ENCODE peak calls at places on chromosome 16, in eight cellular contexts. One of them, this sample, is unnamed.

GRCh38 chr16:48525201-48526057 is 84.6 kb downstream of the N4BP1 start:
- DNase-seq in gastrocnemius medialis: no peak
- DNase-seq in RCC 7860: no peak
- DNase-seq in progenitor cell of endocrine pancreas: no peak
- DNase-seq in nephron progenitor cell: no peak
- DNase-seq in naive B cell: no peak
- DNase-seq in left colon: no peak
- DNase-seq in SJCRH30: no peak
- DNase-seq in this sample: no peak

GRCh38 chr16:1915732-1916653 is 2.2 kb downstream of the HS3ST6 start:
- DNase-seq in RCC 7860: no peak
- DNase-seq in progenitor cell of endocrine pancreas: no peak
- DNase-seq in left colon: no peak
- DNase-seq in nephron progenitor cell: no peak
- DNase-seq in gastrocnemius medialis: no peak
- DNase-seq in naive B cell: no peak
- DNase-seq in SJCRH30: no peak
- DNase-seq in this sample: no peak

GRCh38 chr16:74721716-74722115 is 21.1 kb upstream of the MLKL start:
- DNase-seq in left colon: no peak
- DNase-seq in progenitor cell of endocrine pancreas: no peak
- DNase-seq in RCC 7860: no peak
- DNase-seq in gastrocnemius medialis: no peak
- DNase-seq in naive B cell: no peak
- DNase-seq in nephron progenitor cell: no peak
- DNase-seq in SJCRH30: no peak
- DNase-seq in this sample: no peak

GRCh38 chr16:83609178-83609577 is 198.6 kb upstream of the HSBP1 start:
- DNase-seq in RCC 7860: no peak
- DNase-seq in naive B cell: no peak
- DNase-seq in left colon: no peak
- DNase-seq in gastrocnemius medialis: no peak
- DNase-seq in nephron progenitor cell: no peak
- DNase-seq in SJCRH30: no peak
- DNase-seq in progenitor cell of endocrine pancreas: no peak
- DNase-seq in this sample: no peak

GRCh38 chr16:11824362-11824761 is 27.0 kb downstream of the RSL1D1 start:
- DNase-seq in nephron progenitor cell: no peak
- DNase-seq in left colon: peak
- DNase-seq in gastrocnemius medialis: peak
- DNase-seq in naive B cell: no peak
- DNase-seq in SJCRH30: no peak
- DNase-seq in progenitor cell of endocrine pancreas: no peak
- DNase-seq in RCC 7860: no peak
- DNase-seq in this sample: no peak

GRCh38 chr16:6132121-6132520 is 1034.5 kb upstream of the EEF2KMT start:
- DNase-seq in gastrocnemius medialis: no peak
- DNase-seq in SJCRH30: no peak
- DNase-seq in RCC 7860: no peak
- DNase-seq in nephron progenitor cell: no peak
- DNase-seq in naive B cell: no peak
- DNase-seq in progenitor cell of endocrine pancreas: no peak
- DNase-seq in left colon: no peak
- DNase-seq in this sample: no peak

GRCh38 chr16:65548470-65548869 is 426.6 kb upstream of the CDH11 start:
- DNase-seq in nephron progenitor cell: peak
- DNase-seq in naive B cell: no peak
- DNase-seq in progenitor cell of endocrine pancreas: no peak
- DNase-seq in gastrocnemius medialis: no peak
- DNase-seq in left colon: no peak
- DNase-seq in SJCRH30: peak
- DNase-seq in RCC 7860: no peak
- DNase-seq in this sample: no peak

GRCh38 chr16:11639925-11640899 is 28.0 kb upstream of the SNN start:
- DNase-seq in nephron progenitor cell: peak
- DNase-seq in naive B cell: no peak
- DNase-seq in RCC 7860: peak
- DNase-seq in left colon: no peak
- DNase-seq in SJCRH30: peak
- DNase-seq in gastrocnemius medialis: peak
- DNase-seq in progenitor cell of endocrine pancreas: no peak
- DNase-seq in this sample: no peak

GRCh38 chr16:30567160-30567990 is 4.1 kb downstream of the ZNF688 start:
- DNase-seq in RCC 7860: peak
- DNase-seq in SJCRH30: no peak
- DNase-seq in left colon: no peak
- DNase-seq in nephron progenitor cell: no peak
- DNase-seq in naive B cell: no peak
- DNase-seq in gastrocnemius medialis: no peak
- DNase-seq in progenitor cell of endocrine pancreas: no peak
- DNase-seq in this sample: no peak

GRCh38 chr16:67425046-67425445 is 5.9 kb upstream of the HSD11B2 start:
- DNase-seq in progenitor cell of endocrine pancreas: no peak
- DNase-seq in left colon: no peak
- DNase-seq in RCC 7860: no peak
- DNase-seq in nephron progenitor cell: no peak
- DNase-seq in SJCRH30: no peak
- DNase-seq in gastrocnemius medialis: no peak
- DNase-seq in naive B cell: no peak
- DNase-seq in this sample: no peak

GRCh38 chr16:15041260-15042011 is 14.4 kb downstream of the NTAN1 start:
- DNase-seq in RCC 7860: no peak
- DNase-seq in gastrocnemius medialis: peak
- DNase-seq in naive B cell: no peak
- DNase-seq in left colon: peak
- DNase-seq in progenitor cell of endocrine pancreas: no peak
- DNase-seq in SJCRH30: no peak
- DNase-seq in nephron progenitor cell: no peak
- DNase-seq in this sample: peak

GRCh38 chr16:66900721-66901441 is 17.8 kb downstream of the CDH16 start:
- DNase-seq in RCC 7860: no peak
- DNase-seq in gastrocnemius medialis: peak
- DNase-seq in SJCRH30: no peak
- DNase-seq in naive B cell: no peak
- DNase-seq in nephron progenitor cell: no peak
- DNase-seq in progenitor cell of endocrine pancreas: no peak
- DNase-seq in left colon: no peak
- DNase-seq in this sample: no peak

GRCh38 chr16:15644306-15644961 is 1.5 kb upstream of the MARF1 start:
- DNase-seq in SJCRH30: peak
- DNase-seq in progenitor cell of endocrine pancreas: no peak
- DNase-seq in left colon: no peak
- DNase-seq in naive B cell: no peak
- DNase-seq in gastrocnemius medialis: no peak
- DNase-seq in RCC 7860: no peak
- DNase-seq in nephron progenitor cell: no peak
- DNase-seq in this sample: no peak

GRCh38 chr16:57374067-57374534 is 1.8 kb downstream of the CX3CL1 start:
- DNase-seq in progenitor cell of endocrine pancreas: no peak
- DNase-seq in gastrocnemius medialis: no peak
- DNase-seq in RCC 7860: no peak
- DNase-seq in SJCRH30: no peak
- DNase-seq in left colon: no peak
- DNase-seq in naive B cell: no peak
- DNase-seq in nephron progenitor cell: no peak
- DNase-seq in this sample: no peak